ENCODE peak calls at places on chromosome 3, in seven cellular contexts. One of them, this sample, is unnamed.

GRCh38 chr3:184757010-184757651 is 45.3 kb upstream of the MAGEF1 start:
- DNase-seq in psoas muscle: peak
- DNase-seq in right lobe of liver: no peak
- DNase-seq in pancreas: no peak
- DNase-seq in astrocyte: peak
- DNase-seq in cardiac muscle cell: peak
- DNase-seq in astrocyte of the spinal cord: peak
- DNase-seq in this sample: peak

GRCh38 chr3:112407888-112408702 is 75.1 kb downstream of the CD200 start:
- DNase-seq in pancreas: no peak
- DNase-seq in right lobe of liver: no peak
- DNase-seq in psoas muscle: no peak
- DNase-seq in astrocyte: no peak
- DNase-seq in astrocyte of the spinal cord: no peak
- DNase-seq in cardiac muscle cell: no peak
- DNase-seq in this sample: no peak

GRCh38 chr3:12046406-12046805 is 42.2 kb downstream of the SYN2 start:
- DNase-seq in astrocyte of the spinal cord: peak
- DNase-seq in right lobe of liver: no peak
- DNase-seq in psoas muscle: no peak
- DNase-seq in astrocyte: no peak
- DNase-seq in cardiac muscle cell: no peak
- DNase-seq in pancreas: no peak
- DNase-seq in this sample: no peak

GRCh38 chr3:155149494-155149893 is 69.4 kb downstream of the MME start:
- DNase-seq in astrocyte: no peak
- DNase-seq in cardiac muscle cell: no peak
- DNase-seq in astrocyte of the spinal cord: no peak
- DNase-seq in psoas muscle: no peak
- DNase-seq in right lobe of liver: no peak
- DNase-seq in pancreas: no peak
- DNase-seq in this sample: no peak

GRCh38 chr3:52021869-52022268 is 26.2 kb upstream of the RPL29 start:
- DNase-seq in astrocyte: no peak
- DNase-seq in right lobe of liver: no peak
- DNase-seq in cardiac muscle cell: peak
- DNase-seq in pancreas: peak
- DNase-seq in psoas muscle: peak
- DNase-seq in astrocyte of the spinal cord: no peak
- DNase-seq in this sample: no peak

GRCh38 chr3:192879346-192880031 is 38.2 kb downstream of the MB21D2 start:
- DNase-seq in cardiac muscle cell: peak
- DNase-seq in right lobe of liver: no peak
- DNase-seq in astrocyte of the spinal cord: peak
- DNase-seq in pancreas: no peak
- DNase-seq in astrocyte: peak
- DNase-seq in psoas muscle: no peak
- DNase-seq in this sample: peak

GRCh38 chr3:124032881-124033359 is 41.0 kb upstream of the ROPN1 start:
- DNase-seq in astrocyte: peak
- DNase-seq in cardiac muscle cell: peak
- DNase-seq in astrocyte of the spinal cord: peak
- DNase-seq in pancreas: peak
- DNase-seq in right lobe of liver: peak
- DNase-seq in psoas muscle: peak
- DNase-seq in this sample: peak

GRCh38 chr3:150308481-150308918 is 99.6 kb upstream of the TSC22D2 start:
- DNase-seq in pancreas: no peak
- DNase-seq in astrocyte: peak
- DNase-seq in right lobe of liver: no peak
- DNase-seq in astrocyte of the spinal cord: no peak
- DNase-seq in psoas muscle: no peak
- DNase-seq in cardiac muscle cell: no peak
- DNase-seq in this sample: no peak

GRCh38 chr3:128748527-128748926 is 22.5 kb downstream of the RAB7A start:
- DNase-seq in cardiac muscle cell: no peak
- DNase-seq in pancreas: no peak
- DNase-seq in astrocyte of the spinal cord: no peak
- DNase-seq in astrocyte: no peak
- DNase-seq in right lobe of liver: no peak
- DNase-seq in psoas muscle: no peak
- DNase-seq in this sample: no peak

GRCh38 chr3:108406661-108407206 is 103.7 kb downstream of the MYH15 start:
- DNase-seq in astrocyte: peak
- DNase-seq in right lobe of liver: no peak
- DNase-seq in pancreas: no peak
- DNase-seq in cardiac muscle cell: peak
- DNase-seq in psoas muscle: no peak
- DNase-seq in astrocyte of the spinal cord: peak
- DNase-seq in this sample: peak

GRCh38 chr3:124298951-124299350 is 307.0 kb upstream of the ROPN1 start:
- DNase-seq in psoas muscle: no peak
- DNase-seq in right lobe of liver: no peak
- DNase-seq in pancreas: no peak
- DNase-seq in astrocyte: no peak
- DNase-seq in cardiac muscle cell: no peak
- DNase-seq in astrocyte of the spinal cord: no peak
- DNase-seq in this sample: no peak

GRCh38 chr3:38099518-38099917 is 37.4 kb downstream of the ACAA1 start:
- DNase-seq in right lobe of liver: no peak
- DNase-seq in psoas muscle: no peak
- DNase-seq in astrocyte: no peak
- DNase-seq in cardiac muscle cell: no peak
- DNase-seq in astrocyte of the spinal cord: no peak
- DNase-seq in pancreas: no peak
- DNase-seq in this sample: no peak

GRCh38 chr3:44411031-44411645 is 66.3 kb downstream of the ZNF445 start:
- DNase-seq in astrocyte: no peak
- DNase-seq in pancreas: no peak
- DNase-seq in cardiac muscle cell: no peak
- DNase-seq in psoas muscle: no peak
- DNase-seq in right lobe of liver: no peak
- DNase-seq in astrocyte of the spinal cord: no peak
- DNase-seq in this sample: no peak

GRCh38 chr3:194874206-194874605 is 188.5 kb downstream of the FAM43A start:
- DNase-seq in astrocyte: no peak
- DNase-seq in astrocyte of the spinal cord: no peak
- DNase-seq in cardiac muscle cell: no peak
- DNase-seq in right lobe of liver: no peak
- DNase-seq in psoas muscle: no peak
- DNase-seq in pancreas: no peak
- DNase-seq in this sample: no peak

GRCh38 chr3:194875581-194876402 is 190.1 kb downstream of the FAM43A start:
- DNase-seq in right lobe of liver: no peak
- DNase-seq in pancreas: no peak
- DNase-seq in astrocyte of the spinal cord: no peak
- DNase-seq in cardiac muscle cell: no peak
- DNase-seq in astrocyte: no peak
- DNase-seq in psoas muscle: no peak
- DNase-seq in this sample: no peak

GRCh38 chr3:194876403-194877165 is 190.9 kb downstream of the FAM43A start:
- DNase-seq in cardiac muscle cell: no peak
- DNase-seq in astrocyte: no peak
- DNase-seq in pancreas: no peak
- DNase-seq in astrocyte of the spinal cord: no peak
- DNase-seq in right lobe of liver: no peak
- DNase-seq in psoas muscle: no peak
- DNase-seq in this sample: no peak

GRCh38 chr3:194872669-194872977 is 186.9 kb downstream of the FAM43A start:
- DNase-seq in astrocyte: peak
- DNase-seq in psoas muscle: no peak
- DNase-seq in right lobe of liver: no peak
- DNase-seq in cardiac muscle cell: no peak
- DNase-seq in pancreas: no peak
- DNase-seq in astrocyte of the spinal cord: peak
- DNase-seq in this sample: peak

DNA sequence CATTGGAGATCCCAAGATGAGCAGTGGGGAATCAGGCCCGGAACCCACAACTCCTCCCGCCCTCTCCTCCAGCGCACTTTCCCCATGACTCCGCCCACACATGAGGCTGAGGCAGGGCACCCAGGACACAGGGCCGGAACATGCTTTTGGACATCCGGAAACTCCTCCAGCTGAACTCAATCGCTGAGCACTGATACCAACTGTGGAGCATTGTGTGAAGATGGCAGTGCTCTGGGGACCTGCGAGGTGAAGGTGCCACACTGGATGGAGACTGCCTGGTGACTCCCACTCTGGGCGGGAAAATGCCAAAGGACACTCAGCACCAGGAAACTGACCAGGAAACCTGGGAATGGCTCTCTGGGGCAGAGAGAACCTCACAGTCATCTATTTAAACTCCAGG is 189.1 kb downstream of the FAM43A start:
- DNase-seq in astrocyte: no peak
- DNase-seq in astrocyte of the spinal cord: no peak
- DNase-seq in pancreas: no peak
- DNase-seq in psoas muscle: no peak
- DNase-seq in right lobe of liver: no peak
- DNase-seq in cardiac muscle cell: no peak
- DNase-seq in this sample: no peak
- H3K4me3 ChIP-seq in astrocyte: no peak
- H3K4me3 ChIP-seq in astrocyte of the spinal cord: no peak
- H3K4me3 ChIP-seq in pancreas: no peak
- H3K4me3 ChIP-seq in psoas muscle: no peak
- H3K4me3 ChIP-seq in right lobe of liver: no peak
- H3K4me3 ChIP-seq in cardiac muscle cell: no peak
- H3K4me3 ChIP-seq in this sample: no peak

GRCh38 chr3:7293286-7293685 is 432.4 kb downstream of the GRM7 start:
- DNase-seq in pancreas: no peak
- DNase-seq in astrocyte of the spinal cord: no peak
- DNase-seq in astrocyte: no peak
- DNase-seq in right lobe of liver: no peak
- DNase-seq in psoas muscle: no peak
- DNase-seq in cardiac muscle cell: peak
- DNase-seq in this sample: no peak

GRCh38 chr3:7289113-7289512 is 428.2 kb downstream of the GRM7 start:
- DNase-seq in psoas muscle: no peak
- DNase-seq in astrocyte of the spinal cord: no peak
- DNase-seq in pancreas: no peak
- DNase-seq in right lobe of liver: no peak
- DNase-seq in cardiac muscle cell: no peak
- DNase-seq in astrocyte: no peak
- DNase-seq in this sample: no peak

GRCh38 chr3:7288133-7288532 is 427.2 kb downstream of the GRM7 start:
- DNase-seq in right lobe of liver: no peak
- DNase-seq in pancreas: no peak
- DNase-seq in psoas muscle: no peak
- DNase-seq in astrocyte of the spinal cord: no peak
- DNase-seq in astrocyte: no peak
- DNase-seq in cardiac muscle cell: no peak
- DNase-seq in this sample: no peak

GRCh38 chr3:7292362-7292761 is 431.4 kb downstream of the GRM7 start:
- DNase-seq in psoas muscle: no peak
- DNase-seq in pancreas: no peak
- DNase-seq in right lobe of liver: no peak
- DNase-seq in astrocyte: peak
- DNase-seq in astrocyte of the spinal cord: no peak
- DNase-seq in cardiac muscle cell: no peak
- DNase-seq in this sample: no peak

GRCh38 chr3:7290062-7290825 is 429.3 kb downstream of the GRM7 start:
- DNase-seq in right lobe of liver: no peak
- DNase-seq in astrocyte: peak
- DNase-seq in cardiac muscle cell: no peak
- DNase-seq in pancreas: no peak
- DNase-seq in psoas muscle: no peak
- DNase-seq in astrocyte of the spinal cord: no peak
- DNase-seq in this sample: no peak
- TF ChIP-seq CTCF in right lobe of liver: no peak
- TF ChIP-seq CTCF in astrocyte: no peak
- TF ChIP-seq CTCF in cardiac muscle cell: no peak
- TF ChIP-seq CTCF in pancreas: no peak
- TF ChIP-seq CTCF in psoas muscle: no peak
- TF ChIP-seq CTCF in astrocyte of the spinal cord: no peak
- TF ChIP-seq CTCF in this sample: no peak

DNA sequence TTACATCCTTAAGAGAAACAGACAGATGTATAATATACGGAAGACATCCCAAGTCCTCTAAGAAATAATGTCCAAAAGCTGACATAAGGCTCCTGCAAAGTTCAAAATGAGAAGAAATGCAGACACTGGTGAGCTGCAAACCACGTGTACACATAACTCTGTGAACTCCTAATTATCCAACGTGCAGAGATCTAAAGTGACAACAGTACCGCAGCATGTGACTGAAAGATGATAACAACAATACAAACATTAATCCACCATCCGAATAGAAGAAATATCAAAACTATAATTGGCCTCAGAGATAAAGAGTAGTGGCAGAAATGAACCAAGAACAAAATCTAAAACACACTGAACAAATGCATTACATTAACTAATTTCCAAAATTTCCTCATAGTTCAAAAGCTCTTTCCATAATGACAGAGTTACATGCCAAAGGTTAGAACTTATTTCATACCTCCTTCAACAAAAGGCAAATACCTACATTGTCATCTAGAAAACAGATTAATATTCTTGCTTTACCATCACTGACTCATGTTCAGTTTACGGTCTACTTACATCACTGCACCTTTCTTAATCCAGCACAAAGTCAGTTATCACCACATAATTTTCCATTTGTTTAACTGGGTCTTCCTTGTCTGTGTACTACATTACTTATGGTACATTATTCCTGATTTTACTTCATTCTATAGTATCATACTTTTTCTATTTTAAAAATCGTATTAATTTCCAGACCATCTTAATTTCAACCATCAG is 2.2 kb downstream of the PDCD10 start:
- DNase-seq in pancreas: no peak
- DNase-seq in cardiac muscle cell: no peak
- DNase-seq in astrocyte: no peak
- DNase-seq in astrocyte of the spinal cord: no peak
- DNase-seq in psoas muscle: no peak
- DNase-seq in right lobe of liver: no peak
- DNase-seq in this sample: peak
- H3K4me3 ChIP-seq in pancreas: no peak
- H3K4me3 ChIP-seq in cardiac muscle cell: no peak
- H3K4me3 ChIP-seq in astrocyte: no peak
- H3K4me3 ChIP-seq in astrocyte of the spinal cord: no peak
- H3K4me3 ChIP-seq in psoas muscle: no peak
- H3K4me3 ChIP-seq in right lobe of liver: no peak
- H3K4me3 ChIP-seq in this sample: no peak

DNA sequence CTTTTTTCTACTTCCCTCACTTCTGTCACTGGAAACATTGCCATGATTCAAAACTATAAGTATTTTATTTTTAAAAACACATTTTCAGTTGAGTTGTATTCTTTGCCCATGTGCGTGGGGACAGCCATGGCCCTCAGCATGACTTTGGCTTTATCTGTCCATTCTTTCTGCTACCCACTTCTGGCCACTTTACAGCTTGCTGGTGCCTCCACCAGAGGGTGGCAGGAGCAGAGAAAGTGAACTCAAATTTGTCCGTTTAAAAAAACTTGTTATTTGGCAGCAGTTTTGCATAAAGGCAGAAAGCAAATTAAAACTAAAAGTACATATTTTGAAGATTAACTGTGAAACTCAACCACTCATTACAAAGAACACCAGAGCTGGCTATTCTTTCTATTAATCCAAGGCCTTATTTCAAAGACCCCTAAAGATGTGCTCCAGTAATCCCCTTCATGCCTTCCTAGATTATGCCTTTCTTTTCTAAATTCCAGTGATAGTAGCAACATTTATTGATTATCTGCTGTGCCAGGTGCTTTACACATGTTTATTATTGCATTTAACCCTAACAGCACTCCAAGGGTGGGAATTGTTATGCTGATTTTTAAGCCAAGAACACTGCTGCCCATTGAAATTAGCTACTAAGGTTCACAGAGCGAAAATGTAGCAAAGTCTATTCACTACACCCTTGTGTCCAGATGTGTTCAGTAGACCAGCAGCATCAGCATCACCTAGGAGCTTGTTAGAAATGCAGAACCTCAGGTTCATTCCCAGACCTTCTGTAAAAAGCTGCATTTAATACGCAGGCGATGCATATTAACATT is 134.8 kb downstream of the THRB start:
- DNase-seq in pancreas: no peak
- DNase-seq in right lobe of liver: no peak
- DNase-seq in psoas muscle: no peak
- DNase-seq in astrocyte: no peak
- DNase-seq in cardiac muscle cell: no peak
- DNase-seq in astrocyte of the spinal cord: no peak
- DNase-seq in this sample: no peak
- TF ChIP-seq CTCF in pancreas: no peak
- TF ChIP-seq CTCF in right lobe of liver: peak
- TF ChIP-seq CTCF in psoas muscle: peak
- TF ChIP-seq CTCF in astrocyte: no peak
- TF ChIP-seq CTCF in cardiac muscle cell: peak
- TF ChIP-seq CTCF in astrocyte of the spinal cord: no peak
- TF ChIP-seq CTCF in this sample: peak